ENCODE peak calls at places on chromosomes 2 and 18, in seven cellular contexts. One of them, this sample, is unnamed.

GRCh38 chr2:22626621-22627020 is 758.4 kb upstream of the KLHL29 start:
- DNase-seq in mesendoderm: peak
- DNase-seq in trophoblast cell: no peak
- DNase-seq in neuronal stem cell: no peak
- DNase-seq in H1: peak
- DNase-seq in H9: peak
- DNase-seq in mesenchymal stem cell: no peak
- DNase-seq in this sample: no peak

GRCh38 chr2:80073134-80073561 is 231.4 kb downstream of the LRRTM1 start:
- DNase-seq in mesendoderm: peak
- DNase-seq in trophoblast cell: peak
- DNase-seq in neuronal stem cell: peak
- DNase-seq in H1: no peak
- DNase-seq in H9: peak
- DNase-seq in mesenchymal stem cell: peak
- DNase-seq in this sample: peak

GRCh38 chr2:106076941-106077340 is 117.2 kb downstream of the UXS1 start:
- DNase-seq in mesendoderm: no peak
- DNase-seq in trophoblast cell: no peak
- DNase-seq in neuronal stem cell: no peak
- DNase-seq in H1: no peak
- DNase-seq in H9: no peak
- DNase-seq in mesenchymal stem cell: no peak
- DNase-seq in this sample: no peak

GRCh38 chr2:42110287-42110973 is 58.7 kb upstream of the EML4 start:
- DNase-seq in mesendoderm: no peak
- DNase-seq in trophoblast cell: no peak
- DNase-seq in neuronal stem cell: no peak
- DNase-seq in H1: no peak
- DNase-seq in H9: no peak
- DNase-seq in mesenchymal stem cell: no peak
- DNase-seq in this sample: peak

GRCh38 chr2:56580242-56580641 is 396.5 kb downstream of the CCDC85A start:
- DNase-seq in mesendoderm: no peak
- DNase-seq in trophoblast cell: no peak
- DNase-seq in neuronal stem cell: no peak
- DNase-seq in H1: no peak
- DNase-seq in H9: no peak
- DNase-seq in mesenchymal stem cell: peak
- DNase-seq in this sample: peak

GRCh38 chr18:5543854-5544389 is at the start of gene EPB41L3:
- DNase-seq in mesendoderm: peak
- DNase-seq in trophoblast cell: no peak
- DNase-seq in neuronal stem cell: no peak
- DNase-seq in H1: peak
- DNase-seq in H9: peak
- DNase-seq in mesenchymal stem cell: no peak
- DNase-seq in this sample: peak

GRCh38 chr2:42969231-42970150 is 177.1 kb upstream of the HAAO start:
- DNase-seq in mesendoderm: no peak
- DNase-seq in trophoblast cell: peak
- DNase-seq in neuronal stem cell: no peak
- DNase-seq in H1: no peak
- DNase-seq in H9: no peak
- DNase-seq in mesenchymal stem cell: peak
- DNase-seq in this sample: peak

GRCh38 chr18:12234451-12235190 is 19.5 kb upstream of the CIDEA start:
- DNase-seq in mesendoderm: no peak
- DNase-seq in trophoblast cell: no peak
- DNase-seq in neuronal stem cell: no peak
- DNase-seq in H1: no peak
- DNase-seq in H9: no peak
- DNase-seq in mesenchymal stem cell: no peak
- DNase-seq in this sample: no peak

GRCh38 chr2:60565472-60565871 is 12.0 kb upstream of the BCL11A start:
- DNase-seq in mesendoderm: peak
- DNase-seq in trophoblast cell: no peak
- DNase-seq in neuronal stem cell: no peak
- DNase-seq in H1: no peak
- DNase-seq in H9: no peak
- DNase-seq in mesenchymal stem cell: peak
- DNase-seq in this sample: peak

DNA sequence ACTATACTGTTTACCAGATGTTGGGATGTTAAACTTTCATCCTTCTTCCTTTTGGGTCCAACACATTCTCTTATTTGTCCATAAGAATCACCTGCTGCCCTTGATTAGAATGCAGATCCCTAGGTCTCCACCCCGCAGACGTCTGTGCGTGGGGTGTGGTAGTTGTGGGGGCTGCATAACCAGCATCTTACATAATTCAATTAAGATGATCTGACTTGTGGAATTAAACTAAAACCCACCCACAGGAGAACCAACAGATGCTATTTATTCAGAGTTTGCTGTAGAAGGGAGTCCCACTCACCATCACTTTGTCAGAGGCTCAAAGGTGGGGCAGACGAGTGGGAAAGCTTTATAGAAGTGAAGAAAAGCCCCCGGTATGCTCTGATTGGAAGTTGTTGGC is 1.6 kb upstream of the KLHL23 start:
- DNase-seq in mesendoderm: no peak
- DNase-seq in trophoblast cell: no peak
- DNase-seq in neuronal stem cell: no peak
- DNase-seq in H1: peak
- DNase-seq in H9: no peak
- DNase-seq in mesenchymal stem cell: no peak
- DNase-seq in this sample: no peak
- H3K23ac ChIP-seq in mesendoderm: no peak
- H3K23ac ChIP-seq in trophoblast cell: no peak
- H3K23ac ChIP-seq in neuronal stem cell: no peak
- H3K23ac ChIP-seq in H1: no peak
- H3K23ac ChIP-seq in H9: no peak
- H3K23ac ChIP-seq in mesenchymal stem cell: no peak
- H3K23ac ChIP-seq in this sample: no peak

DNA sequence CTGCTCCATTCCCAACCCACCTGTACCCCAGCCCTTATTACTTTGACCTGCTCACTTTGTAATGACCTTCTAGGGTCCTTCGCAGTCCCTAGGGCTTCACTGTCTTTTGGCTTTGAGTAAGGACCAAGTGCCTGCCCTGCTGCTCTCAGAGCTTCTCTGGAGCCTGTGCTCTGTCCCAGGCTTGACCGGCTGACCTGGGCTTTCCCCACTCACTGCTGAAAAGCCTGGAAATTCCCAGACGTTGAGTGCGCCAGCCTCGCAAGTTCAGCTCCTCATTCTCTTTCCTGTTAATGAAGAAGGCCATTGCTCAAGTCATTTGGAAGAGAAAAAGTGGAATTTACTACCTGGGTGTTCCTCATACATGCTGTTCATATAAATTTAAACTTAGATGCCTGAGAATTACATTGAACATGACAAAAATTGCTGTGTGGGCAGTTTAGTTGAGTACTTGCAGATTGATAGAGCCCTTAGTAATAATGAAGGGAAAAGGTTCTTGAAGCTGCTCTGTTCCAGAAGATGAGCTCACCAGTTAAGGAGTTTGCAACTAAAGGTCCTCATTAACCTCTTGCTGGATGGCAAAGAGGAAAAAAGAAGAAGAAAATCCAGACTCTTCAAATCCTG is 149.1 kb upstream of the ALPP start:
- DNase-seq in mesendoderm: peak
- DNase-seq in trophoblast cell: peak
- DNase-seq in neuronal stem cell: no peak
- DNase-seq in H1: no peak
- DNase-seq in H9: no peak
- DNase-seq in mesenchymal stem cell: peak
- DNase-seq in this sample: peak
- H2BK5ac ChIP-seq in mesendoderm: no peak
- H2BK5ac ChIP-seq in trophoblast cell: no peak
- H2BK5ac ChIP-seq in neuronal stem cell: no peak
- H2BK5ac ChIP-seq in H1: no peak
- H2BK5ac ChIP-seq in H9: no peak
- H2BK5ac ChIP-seq in mesenchymal stem cell: no peak
- H2BK5ac ChIP-seq in this sample: no peak

GRCh38 chr2:32739679-32740078 is 111.8 kb downstream of the TTC27 start:
- DNase-seq in mesendoderm: no peak
- DNase-seq in trophoblast cell: no peak
- DNase-seq in neuronal stem cell: no peak
- DNase-seq in H1: no peak
- DNase-seq in H9: no peak
- DNase-seq in mesenchymal stem cell: no peak
- DNase-seq in this sample: no peak
- H3K23ac ChIP-seq in mesendoderm: no peak
- H3K23ac ChIP-seq in trophoblast cell: no peak
- H3K23ac ChIP-seq in neuronal stem cell: no peak
- H3K23ac ChIP-seq in H1: no peak
- H3K23ac ChIP-seq in H9: no peak
- H3K23ac ChIP-seq in mesenchymal stem cell: no peak
- H3K23ac ChIP-seq in this sample: no peak

GRCh38 chr2:234366891-234367290 is 130.0 kb downstream of the ARL4C start:
- DNase-seq in mesendoderm: no peak
- DNase-seq in trophoblast cell: no peak
- DNase-seq in neuronal stem cell: no peak
- DNase-seq in H1: no peak
- DNase-seq in H9: no peak
- DNase-seq in mesenchymal stem cell: no peak
- DNase-seq in this sample: peak

GRCh38 chr2:234363647-234364294 is 133.1 kb downstream of the ARL4C start:
- DNase-seq in mesendoderm: peak
- DNase-seq in trophoblast cell: no peak
- DNase-seq in neuronal stem cell: no peak
- DNase-seq in H1: no peak
- DNase-seq in H9: no peak
- DNase-seq in mesenchymal stem cell: no peak
- DNase-seq in this sample: no peak

GRCh38 chr2:234357666-234358065 is 139.2 kb downstream of the ARL4C start:
- DNase-seq in mesendoderm: no peak
- DNase-seq in trophoblast cell: no peak
- DNase-seq in neuronal stem cell: no peak
- DNase-seq in H1: no peak
- DNase-seq in H9: no peak
- DNase-seq in mesenchymal stem cell: no peak
- DNase-seq in this sample: no peak

GRCh38 chr2:234364718-234365117 is 132.2 kb downstream of the ARL4C start:
- DNase-seq in mesendoderm: peak
- DNase-seq in trophoblast cell: no peak
- DNase-seq in neuronal stem cell: no peak
- DNase-seq in H1: no peak
- DNase-seq in H9: no peak
- DNase-seq in mesenchymal stem cell: no peak
- DNase-seq in this sample: no peak

GRCh38 chr2:234363011-234363487 is 133.8 kb downstream of the ARL4C start:
- DNase-seq in mesendoderm: peak
- DNase-seq in trophoblast cell: peak
- DNase-seq in neuronal stem cell: peak
- DNase-seq in H1: no peak
- DNase-seq in H9: peak
- DNase-seq in mesenchymal stem cell: peak
- DNase-seq in this sample: no peak
- H2BK5ac ChIP-seq in mesendoderm: peak
- H2BK5ac ChIP-seq in trophoblast cell: no peak
- H2BK5ac ChIP-seq in neuronal stem cell: no peak
- H2BK5ac ChIP-seq in H1: no peak
- H2BK5ac ChIP-seq in H9: no peak
- H2BK5ac ChIP-seq in mesenchymal stem cell: no peak
- H2BK5ac ChIP-seq in this sample: no peak

GRCh38 chr18:57073516-57074187 is 73.2 kb upstream of the BOD1L2 start:
- DNase-seq in mesendoderm: no peak
- DNase-seq in trophoblast cell: no peak
- DNase-seq in neuronal stem cell: no peak
- DNase-seq in H1: no peak
- DNase-seq in H9: no peak
- DNase-seq in mesenchymal stem cell: no peak
- DNase-seq in this sample: no peak
- H3K23ac ChIP-seq in mesendoderm: no peak
- H3K23ac ChIP-seq in trophoblast cell: no peak
- H3K23ac ChIP-seq in neuronal stem cell: no peak
- H3K23ac ChIP-seq in H1: no peak
- H3K23ac ChIP-seq in H9: no peak
- H3K23ac ChIP-seq in mesenchymal stem cell: no peak
- H3K23ac ChIP-seq in this sample: no peak